ENCODE peak calls at places on chromosomes 7 and 10, in five cellular contexts. G is endodermal cell, O is WTC11, F is epithelial cell of proximal tubule, B is astrocyte of the spinal cord. T is an unnamed sample.

GRCh38 chr7:64876792-64877713 is 26.0 kb upstream of the ZNF273 start:
- DNase-seq in B (no peak), F (no peak), O (peak), G (peak), T (peak)

GRCh38 chr10:116536810-116537209 is 8.9 kb upstream of the PNLIP start:
- DNase-seq in G (no peak), F (peak), O (no peak), B (no peak), T (no peak)

GRCh38 chr7:43531700-43532099 is 51.2 kb upstream of the STK17A start:
- DNase-seq in G (no peak), O (no peak), F (no peak), B (no peak), T (peak)

GRCh38 chr10:11335167-11335652 is 276.2 kb downstream of the USP6NL start:
- DNase-seq in O (no peak), F (no peak), B (no peak), G (no peak), T (no peak)

GRCh38 chr7:50856821-50857220 is 74.1 kb upstream of the GRB10 start:
- DNase-seq in B (no peak), F (no peak), G (no peak), O (no peak), T (no peak)

GRCh38 chr10:132615346-132616169 is 78.0 kb downstream of the INPP5A start:
- DNase-seq in F (no peak), B (no peak), O (no peak), G (no peak), T (no peak)

GRCh38 chr10:1243486-1244182 is 187.4 kb downstream of the WDR37 start:
- DNase-seq in F (no peak), G (peak), B (no peak), O (peak), T (no peak)

GRCh38 chr7:33876600-33877274 is 28.6 kb upstream of the BMPER start:
- DNase-seq in O (no peak), F (no peak), B (no peak), G (no peak), T (no peak)

GRCh38 chr7:17304926-17305325 is 6.5 kb downstream of the AHR start:
- DNase-seq in G (no peak), O (no peak), B (peak), F (no peak), T (no peak)

GRCh38 chr10:6721480-6721879 is 141.4 kb upstream of the PRKCQ start:
- DNase-seq in O (no peak), F (peak), B (peak), G (no peak), T (no peak)

GRCh38 chr7:79504607-79505389 is 51.3 kb upstream of the MAGI2 start:
- DNase-seq in B (no peak), G (peak), O (no peak), F (no peak), T (no peak)

GRCh38 chr7:77258593-77258992 is 59.0 kb upstream of the FGL2 start:
- DNase-seq in G (no peak), O (no peak), F (no peak), B (no peak), T (no peak)

GRCh38 chr7:38163671-38164070 is 14.4 kb upstream of the STARD3NL start:
- DNase-seq in F (no peak), B (no peak), O (no peak), G (no peak), T (no peak)

GRCh38 chr10:109650228-109650627 is 273.1 kb downstream of the XPNPEP1 start:
- DNase-seq in G (no peak), B (no peak), F (no peak), O (no peak), T (no peak)

DNA sequence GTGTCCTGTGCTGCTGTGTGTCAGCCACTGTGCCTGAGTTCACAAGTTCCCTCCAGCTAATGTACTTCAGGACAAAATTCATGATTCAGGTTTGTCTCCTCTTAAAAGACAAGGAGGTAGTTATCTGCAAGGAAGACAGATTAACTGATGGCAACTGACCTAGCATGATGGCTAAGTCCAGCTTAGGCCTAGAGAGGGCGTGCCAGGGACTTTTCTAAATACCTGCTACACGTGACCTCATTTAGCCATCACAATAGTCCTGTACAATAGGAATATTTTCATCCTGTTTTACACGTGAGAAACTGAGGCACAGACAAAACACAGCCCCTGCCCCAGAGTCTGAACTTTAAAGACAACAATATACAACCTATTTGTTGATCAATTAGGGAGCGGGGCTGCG is 275.7 kb downstream of the XPNPEP1 start:
- DNase-seq in G (no peak), O (no peak), B (no peak), F (no peak), T (no peak)
- TF ChIP-seq CTCF in G (peak), O (no peak), B (no peak), F (peak), T (no peak)

GRCh38 chr7:22681852-22682657 is 44.9 kb upstream of the IL6 start:
- DNase-seq in F (no peak), O (no peak), G (no peak), B (no peak), T (no peak)
- TF ChIP-seq CTCF in F (no peak), O (no peak), G (no peak), B (no peak), T (no peak)

GRCh38 chr10:71431945-71432905 is 35.5 kb downstream of the CDH23 start:
- DNase-seq in B (no peak), O (peak), G (peak), F (no peak), T (no peak)
- TF ChIP-seq CTCF in B (peak), O (no peak), G (peak), F (peak), T (no peak)

GRCh38 chr10:125520968-125521367 is 162.0 kb downstream of the TEX36 start:
- DNase-seq in B (no peak), F (no peak), O (no peak), G (no peak), T (no peak)

GRCh38 chr10:125523347-125523746 is 159.6 kb downstream of the TEX36 start:
- DNase-seq in B (no peak), O (no peak), F (no peak), G (no peak), T (no peak)

DNA sequence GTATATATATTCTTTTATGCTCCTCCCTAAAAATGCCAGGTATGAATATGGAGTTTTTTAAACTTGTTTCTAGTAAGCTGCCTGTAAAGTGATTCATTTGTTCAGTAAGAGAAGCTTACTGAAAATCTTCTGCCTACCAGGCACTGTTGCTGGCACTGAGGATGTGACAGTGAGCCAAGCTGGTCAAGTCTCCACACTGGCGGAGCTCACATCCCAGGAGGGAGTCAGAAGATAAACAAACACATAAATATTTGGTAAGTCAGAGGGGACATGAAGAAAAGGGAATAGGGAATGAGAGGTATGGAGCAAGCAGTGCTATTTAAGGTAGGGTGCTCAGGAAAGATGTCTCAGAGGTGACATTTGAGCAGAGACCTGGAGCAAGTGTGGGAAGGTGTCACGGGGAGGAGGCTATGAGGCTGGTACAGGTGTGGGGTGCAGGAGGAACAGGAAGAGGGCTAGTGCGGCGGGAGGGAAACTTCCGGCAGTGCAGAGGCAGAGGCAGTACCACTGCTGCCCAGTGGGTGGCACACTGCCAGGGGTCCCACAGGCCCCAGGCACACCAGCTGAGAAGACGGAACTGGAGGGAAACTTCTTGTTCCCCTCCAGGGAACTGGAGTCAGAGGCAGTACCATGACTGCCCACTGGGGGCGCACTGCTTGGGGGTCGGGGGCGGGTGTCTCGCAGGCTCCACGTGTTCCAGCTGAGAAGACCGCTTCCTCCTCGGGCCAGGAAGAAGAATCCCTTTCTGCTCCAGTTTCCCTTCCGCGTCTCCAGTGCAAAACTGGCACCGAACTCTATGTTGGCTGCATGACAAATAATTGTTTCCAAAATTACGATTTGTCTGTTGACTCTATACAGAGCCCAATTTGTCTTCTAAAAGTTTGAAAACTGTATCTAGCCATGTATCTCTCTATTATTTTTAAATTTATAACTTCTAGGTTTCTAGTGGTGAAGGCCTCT is 161.0 kb downstream of the TEX36 start:
- DNase-seq in F (no peak), O (peak), G (peak), B (no peak), T (peak)
- TF ChIP-seq CTCF in F (peak), O (peak), G (peak), B (peak), T (peak)

GRCh38 chr10:29856295-29856694 is 203.1 kb downstream of the JCAD start:
- DNase-seq in G (no peak), O (no peak), F (no peak), B (no peak), T (no peak)
- TF ChIP-seq CTCF in G (no peak), O (no peak), F (no peak), B (no peak), T (no peak)

T was measured in glutamatergic neuron.